ENCODE peak calls at places on chromosome 15, in four cellular contexts. O, V, E and N are unnamed samples.

GRCh38 chr15:52257734-52258062 is 37.9 kb downstream of the MYO5C start:
- DNase-seq in O (no peak), V (peak; percentile 77), E (no peak), N (peak; percentile 88)

GRCh38 chr15:70853270-70853854 is 595 bp downstream of the LARP6 start:
- DNase-seq in O (peak; percentile 64), V (peak; percentile 70), E (no peak), N (peak; percentile 75)

GRCh38 chr15:98382139-98382538 is 266.2 kb upstream of the IGF1R start:
- DNase-seq in O (no peak), V (no peak), E (no peak), N (no peak)

GRCh38 chr15:62883938-62884479 is 158.5 kb upstream of the TPM1 start:
- DNase-seq in O (no peak), V (no peak), E (no peak), N (no peak)

GRCh38 chr15:50864876-50865275 is 43.6 kb upstream of the AP4E1 start:
- DNase-seq in O (no peak), V (no peak), E (no peak), N (no peak)

GRCh38 chr15:96331141-96331941 is 841 bp downstream of the NR2F2 start:
- DNase-seq in O (peak; percentile 75), V (peak; percentile 78), E (no peak), N (peak; percentile 53)

GRCh38 chr15:57736591-57736990 is 30.1 kb downstream of the POLR2M start:
- DNase-seq in O (no peak), V (no peak), E (no peak), N (no peak)

GRCh38 chr15:57167821-57168395 is 208.4 kb upstream of the CGNL1 start:
- DNase-seq in O (no peak), V (peak; percentile 47), E (no peak), N (no peak)

GRCh38 chr15:42692997-42693396 is 43.9 kb downstream of the CDAN1 start:
- DNase-seq in O (no peak), V (no peak), E (no peak), N (no peak)

GRCh38 chr15:75646944-75647364 is 758 bp upstream of the SNX33 start:
- DNase-seq in O (peak; percentile 57), V (no peak), E (no peak), N (no peak)

GRCh38 chr15:87648278-87648677 is 608.3 kb downstream of the NTRK3 start:
- DNase-seq in O (no peak), V (peak; percentile 89), E (no peak), N (no peak)

GRCh38 chr15:22942877-22943276 is 37.3 kb downstream of the CYFIP1 start:
- DNase-seq in O (no peak), V (no peak), E (no peak), N (no peak)

GRCh38 chr15:84915011-84915958 is 30.8 kb downstream of the SLC28A1 start:
- DNase-seq in O (peak; percentile 94), V (peak; percentile 78), E (no peak), N (peak; percentile 70)

GRCh38 chr15:47673343-47673761 is 44.0 kb upstream of the SEMA6D start:
- DNase-seq in O (peak; percentile 10), V (peak; percentile 60), E (no peak), N (no peak)

GRCh38 chr15:70242962-70243685 is 145.4 kb upstream of the TLE3 start:
- DNase-seq in O (no peak), V (no peak), E (peak; percentile 5), N (no peak)

GRCh38 chr15:70060214-70061085 is 37.3 kb downstream of the TLE3 start:
- DNase-seq in O (no peak), V (no peak), E (no peak), N (no peak)

GRCh38 chr15:54772663-54773062 is 424.1 kb downstream of the RSL24D1 start:
- DNase-seq in O (no peak), V (no peak), E (no peak), N (no peak)

GRCh38 chr15:57859130-57859685 is 152.7 kb downstream of the POLR2M start:
- DNase-seq in O (no peak), V (no peak), E (no peak), N (no peak)

GRCh38 chr15:33535135-33535534 is 224.4 kb downstream of the RYR3 start:
- DNase-seq in O (no peak), V (no peak), E (no peak), N (no peak)

GRCh38 chr15:79094611-79095021 is 4.0 kb upstream of the RASGRF1 start:
- DNase-seq in O (no peak), V (no peak), E (no peak), N (no peak)

GRCh38 chr15:48866141-48866563 is 11.8 kb upstream of the EID1 start:
- DNase-seq in O (no peak), V (peak; percentile 61), E (no peak), N (no peak)

GRCh38 chr15:31177936-31178335 is 76.4 kb upstream of the TRPM1 start:
- DNase-seq in O (no peak), V (no peak), E (no peak), N (no peak)

GRCh38 chr15:99435138-99435695 is 130.6 kb upstream of the MEF2A start:
- DNase-seq in O (peak; percentile 36), V (no peak), E (no peak), N (no peak)

GRCh38 chr15:95032181-95032580 is 800.8 kb downstream of the MCTP2 start:
- DNase-seq in O (no peak), V (no peak), E (no peak), N (peak; percentile 74)

GRCh38 chr15:48862705-48863104 is 15.2 kb upstream of the EID1 start:
- DNase-seq in O (no peak), V (no peak), E (no peak), N (no peak)

GRCh38 chr15:40487816-40488682 is 17.3 kb downstream of the CHST14 start:
- DNase-seq in O (no peak), V (no peak), E (no peak), N (no peak)

GRCh38 chr15:79339588-79340314 is 28.8 kb downstream of the TMED3 start:
- DNase-seq in O (peak; percentile 68), V (peak; percentile 75), E (no peak), N (peak; percentile 66)

GRCh38 chr15:58066042-58066867 is 744 bp upstream of the ALDH1A2 start:
- DNase-seq in O (peak; percentile 87), V (peak; percentile 71), E (peak; percentile 9), N (peak; percentile 79)

DNA sequence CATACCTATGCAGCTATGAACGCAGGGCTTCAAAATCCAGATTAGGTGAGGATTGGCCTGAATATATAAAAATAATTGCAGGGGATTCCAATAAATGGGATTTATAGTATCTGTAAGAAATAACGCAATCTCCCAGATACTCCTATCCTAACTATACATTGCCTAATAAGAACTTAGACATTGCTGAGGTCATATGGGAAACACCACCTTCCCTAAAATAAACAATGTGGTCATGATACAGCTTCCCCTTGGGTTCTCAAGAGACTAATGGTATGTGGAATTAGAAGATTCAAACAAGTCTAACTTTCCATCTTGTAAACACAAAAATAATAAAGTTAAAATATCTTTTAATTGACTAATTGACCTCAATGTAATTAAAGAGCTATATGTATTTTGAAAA is 28.2 kb downstream of the UBE3A start:
- DNase-seq in O (no peak), V (peak; percentile 49), E (no peak), N (no peak)
- H3K4me1 ChIP-seq in O (peaks cover 6% of the 10 kb centered on the region), V (peaks cover 12% of the 10 kb centered on the region), E (peaks cover 3% of the 10 kb centered on the region), N (no peaks in the 10 kb centered on the region)

GRCh38 chr15:89680282-89680873 is 1.2 kb upstream of the PLIN1 start:
- DNase-seq in O (peak; percentile 52), V (peak; percentile 97), E (no peak), N (no peak)

GRCh38 chr15:89681146-89681545 is 2.0 kb upstream of the PLIN1 start:
- DNase-seq in O (no peak), V (no peak), E (no peak), N (no peak)

GRCh38 chr15:89690276-89691218 is at the start of the genes PEX11A and WDR93:
- DNase-seq in O (peak; percentile 91), V (peak; percentile 79), E (peak; percentile 74), N (peak; percentile 60)

GRCh38 chr15:89686522-89686921 is 4.0 kb downstream of the PEX11A start:
- DNase-seq in O (no peak), V (no peak), E (no peak), N (no peak)

GRCh38 chr15:89685995-89686394 is 4.6 kb downstream of the PEX11A start:
- DNase-seq in O (no peak), V (no peak), E (no peak), N (no peak)
- H3K4me3 ChIP-seq in O (no peak overlapping the region), V (no peak overlapping the region), E (no peak overlapping the region), N (no peak overlapping the region)

DNA sequence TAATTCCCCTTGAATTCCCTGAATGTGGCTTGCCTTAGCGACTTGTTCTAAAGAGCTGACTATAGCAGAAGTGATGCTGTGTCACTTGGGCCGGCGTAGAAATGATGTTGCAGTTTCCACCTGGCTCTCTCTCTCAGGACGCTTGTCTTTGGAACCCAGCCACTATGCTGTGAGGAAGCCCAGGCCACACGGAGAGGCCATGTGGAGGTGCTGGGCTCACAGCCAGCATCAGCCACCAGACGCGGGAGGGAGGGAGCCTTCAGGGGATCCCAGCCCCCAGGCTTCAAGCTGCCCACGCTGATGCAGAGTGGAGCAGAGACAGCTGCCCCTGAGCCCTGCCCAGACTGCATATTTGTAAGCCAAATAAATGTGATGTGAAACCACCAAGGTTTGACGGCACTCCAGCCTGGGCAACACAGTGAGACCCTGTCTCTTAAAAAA is 18.6 kb downstream of the RNU5B-1 start:
- DNase-seq in O (peak; percentile 76), V (peak; percentile 81), E (no peak), N (peak; percentile 98)
- H3K27ac ChIP-seq in O (no peak overlapping the region), V (no peak overlapping the region), E (no peak overlapping the region), N (peak overlapping the region; percentile 62)

GRCh38 chr15:45346381-45346780 is 32.0 kb downstream of the GATM start:
- DNase-seq in O (no peak), V (no peak), E (no peak), N (no peak)
- H3K4me1 ChIP-seq in O (peaks cover 26% of the 10 kb centered on the region), V (no peaks in the 10 kb centered on the region), E (no peaks in the 10 kb centered on the region), N (no peaks in the 10 kb centered on the region)

GRCh38 chr15:74422370-74422722 is 11.4 kb downstream of the SEMA7A start:
- DNase-seq in O (no peak), V (no peak), E (no peak), N (no peak)
- H3K4me3 ChIP-seq in O (no peak overlapping the region), V (no peak overlapping the region), E (no peak overlapping the region), N (no peak overlapping the region)

GRCh38 chr15:83626171-83626802 is 27.6 kb upstream of the ADAMTSL3 start:
- DNase-seq in O (peak; percentile 19), V (peak; percentile 46), E (no peak), N (no peak)
- H3K27ac ChIP-seq in O (no peak overlapping the region), V (no peak overlapping the region), E (no peak overlapping the region), N (no peak overlapping the region)